ENCODE peak calls at places on chromosomes 6 and 20, in four cellular contexts. One of them, this sample, is unnamed. For H3K9me3, the result is how much of the 10 kb centered on the place peaks cover.

GRCh38 chr6:157774153-157775135 is 48.6 kb upstream of the SNX9 start:
- DNase-seq in HepG2: no peak
- DNase-seq in SK-N-SH: peak
- DNase-seq in K562: peak
- DNase-seq in this sample: no peak

GRCh38 chr6:113221850-113222249 is 635.3 kb upstream of the MARCKS start:
- DNase-seq in SK-N-SH: peak
- DNase-seq in K562: no peak
- DNase-seq in HepG2: no peak
- DNase-seq in this sample: no peak

GRCh38 chr20:31593221-31594001 is 11.7 kb upstream of the ID1 start:
- DNase-seq in HepG2: peak
- DNase-seq in SK-N-SH: no peak
- DNase-seq in K562: peak
- DNase-seq in this sample: peak

GRCh38 chr6:140671926-140672325 is 1297.5 kb upstream of the CITED2 start:
- DNase-seq in HepG2: no peak
- DNase-seq in K562: no peak
- DNase-seq in SK-N-SH: no peak
- DNase-seq in this sample: peak

GRCh38 chr6:135722679-135723078 is 128.8 kb upstream of the PDE7B start:
- DNase-seq in SK-N-SH: no peak
- DNase-seq in K562: no peak
- DNase-seq in HepG2: peak
- DNase-seq in this sample: peak

GRCh38 chr6:131443514-131443913 is 129.5 kb upstream of the ARG1 start:
- DNase-seq in K562: no peak
- DNase-seq in HepG2: no peak
- DNase-seq in SK-N-SH: no peak
- DNase-seq in this sample: no peak

GRCh38 chr6:30345852-30346251 is 896 bp downstream of the RPP21 start:
- DNase-seq in HepG2: no peak
- DNase-seq in K562: no peak
- DNase-seq in SK-N-SH: no peak
- DNase-seq in this sample: no peak

GRCh38 chr6:40852667-40853383 is 186.2 kb downstream of the UNC5CL start:
- DNase-seq in HepG2: peak
- DNase-seq in K562: peak
- DNase-seq in SK-N-SH: no peak
- DNase-seq in this sample: peak

GRCh38 chr6:155224031-155224451 is 39.8 kb upstream of the CLDN20 start:
- DNase-seq in HepG2: peak
- DNase-seq in SK-N-SH: no peak
- DNase-seq in K562: no peak
- DNase-seq in this sample: peak

GRCh38 chr6:25717856-25718740 is 36.4 kb upstream of the SLC17A4 start:
- DNase-seq in K562: peak
- DNase-seq in SK-N-SH: peak
- DNase-seq in HepG2: peak
- DNase-seq in this sample: peak

GRCh38 chr6:34696189-34696738 is 303 bp downstream of the ILRUN start:
- DNase-seq in SK-N-SH: no peak
- DNase-seq in K562: no peak
- DNase-seq in HepG2: no peak
- DNase-seq in this sample: no peak
- TF ChIP-seq ELF1 in SK-N-SH: no peak
- TF ChIP-seq ELF1 in K562: no peak
- TF ChIP-seq ELF1 in HepG2: peak
- TF ChIP-seq ELF1 in this sample: no peak

DNA sequence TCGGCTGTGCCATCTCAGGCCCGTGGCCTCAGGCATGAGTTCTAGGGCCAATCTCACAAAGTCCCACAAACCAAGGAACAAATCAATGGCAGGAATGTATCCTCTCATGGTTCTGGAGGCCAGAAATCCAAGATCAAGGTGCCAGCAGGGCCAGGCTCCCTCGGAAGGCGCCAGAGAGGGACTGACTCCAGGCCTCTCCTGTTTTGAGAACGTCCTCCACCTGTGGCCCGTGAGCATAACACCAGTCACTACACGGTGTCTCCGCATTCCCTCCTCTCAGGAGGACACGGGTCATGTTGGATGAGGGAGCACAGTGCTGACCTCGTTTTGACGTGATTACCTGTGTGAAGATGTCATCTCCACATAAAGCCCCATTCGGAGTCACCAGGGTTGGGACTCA is 45.0 kb upstream of the SMOC2 start:
- DNase-seq in K562: no peak
- DNase-seq in HepG2: no peak
- DNase-seq in SK-N-SH: no peak
- DNase-seq in this sample: no peak
- H3K9me3 ChIP-seq in K562: under half
- H3K9me3 ChIP-seq in HepG2: under half
- H3K9me3 ChIP-seq in SK-N-SH: under half
- H3K9me3 ChIP-seq in this sample: under half

DNA sequence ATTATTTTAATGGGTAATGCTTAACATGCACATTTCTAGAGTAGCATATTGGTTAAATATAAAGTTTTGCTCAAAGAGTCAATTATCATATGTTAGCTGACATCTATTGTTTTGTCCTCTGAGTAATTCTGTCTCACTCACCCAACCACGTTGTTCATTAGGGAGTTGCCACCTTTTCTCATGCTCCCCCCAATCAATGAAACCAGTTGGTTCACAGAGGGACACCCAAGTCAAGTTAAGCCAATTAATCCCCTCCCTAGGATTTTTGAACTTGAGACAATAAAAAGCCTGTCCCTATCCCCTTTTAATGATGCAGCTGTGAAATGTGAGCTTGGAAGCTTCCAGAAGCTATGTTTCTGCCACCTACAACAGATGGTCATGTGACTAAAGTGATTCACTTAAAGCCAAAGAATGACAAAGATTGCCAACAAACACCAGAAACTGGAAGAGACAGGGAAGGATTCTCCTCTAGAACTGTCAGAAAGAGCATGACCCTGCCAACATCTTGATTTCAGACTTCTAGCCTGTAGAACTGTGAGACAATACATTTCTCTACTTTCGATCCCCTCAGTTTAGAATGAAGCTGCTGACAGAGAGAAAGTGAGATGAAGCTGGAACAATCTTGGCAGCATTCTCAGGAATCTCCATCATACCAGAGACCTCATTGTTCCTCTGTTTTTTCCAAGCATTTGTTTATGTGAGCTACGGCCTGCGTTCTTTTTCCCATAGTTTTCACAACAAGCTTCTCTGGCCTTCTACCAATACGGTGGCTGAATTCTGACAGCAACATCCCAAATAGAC is 57.9 kb upstream of the TPD52L1 start:
- DNase-seq in K562: no peak
- DNase-seq in HepG2: no peak
- DNase-seq in SK-N-SH: no peak
- DNase-seq in this sample: no peak
- TF ChIP-seq ZBTB33 in K562: no peak
- TF ChIP-seq ZBTB33 in HepG2: no peak
- TF ChIP-seq ZBTB33 in SK-N-SH: no peak
- TF ChIP-seq ZBTB33 in this sample: no peak

GRCh38 chr6:139657121-139657520 is 282.7 kb upstream of the CITED2 start:
- DNase-seq in SK-N-SH: no peak
- DNase-seq in HepG2: no peak
- DNase-seq in K562: no peak
- DNase-seq in this sample: no peak

GRCh38 chr6:139654888-139655782 is 280.7 kb upstream of the CITED2 start:
- DNase-seq in K562: no peak
- DNase-seq in SK-N-SH: no peak
- DNase-seq in HepG2: peak
- DNase-seq in this sample: no peak

GRCh38 chr6:139654309-139654708 is 279.9 kb upstream of the CITED2 start:
- DNase-seq in K562: no peak
- DNase-seq in SK-N-SH: no peak
- DNase-seq in HepG2: peak
- DNase-seq in this sample: no peak

GRCh38 chr6:139653136-139653535 is 278.7 kb upstream of the CITED2 start:
- DNase-seq in SK-N-SH: no peak
- DNase-seq in HepG2: no peak
- DNase-seq in K562: no peak
- DNase-seq in this sample: no peak

GRCh38 chr6:139655783-139656705 is 281.6 kb upstream of the CITED2 start:
- DNase-seq in K562: no peak
- DNase-seq in SK-N-SH: no peak
- DNase-seq in HepG2: peak
- DNase-seq in this sample: peak
- TF ChIP-seq ELF1 in K562: no peak
- TF ChIP-seq ELF1 in SK-N-SH: no peak
- TF ChIP-seq ELF1 in HepG2: no peak
- TF ChIP-seq ELF1 in this sample: no peak

DNA sequence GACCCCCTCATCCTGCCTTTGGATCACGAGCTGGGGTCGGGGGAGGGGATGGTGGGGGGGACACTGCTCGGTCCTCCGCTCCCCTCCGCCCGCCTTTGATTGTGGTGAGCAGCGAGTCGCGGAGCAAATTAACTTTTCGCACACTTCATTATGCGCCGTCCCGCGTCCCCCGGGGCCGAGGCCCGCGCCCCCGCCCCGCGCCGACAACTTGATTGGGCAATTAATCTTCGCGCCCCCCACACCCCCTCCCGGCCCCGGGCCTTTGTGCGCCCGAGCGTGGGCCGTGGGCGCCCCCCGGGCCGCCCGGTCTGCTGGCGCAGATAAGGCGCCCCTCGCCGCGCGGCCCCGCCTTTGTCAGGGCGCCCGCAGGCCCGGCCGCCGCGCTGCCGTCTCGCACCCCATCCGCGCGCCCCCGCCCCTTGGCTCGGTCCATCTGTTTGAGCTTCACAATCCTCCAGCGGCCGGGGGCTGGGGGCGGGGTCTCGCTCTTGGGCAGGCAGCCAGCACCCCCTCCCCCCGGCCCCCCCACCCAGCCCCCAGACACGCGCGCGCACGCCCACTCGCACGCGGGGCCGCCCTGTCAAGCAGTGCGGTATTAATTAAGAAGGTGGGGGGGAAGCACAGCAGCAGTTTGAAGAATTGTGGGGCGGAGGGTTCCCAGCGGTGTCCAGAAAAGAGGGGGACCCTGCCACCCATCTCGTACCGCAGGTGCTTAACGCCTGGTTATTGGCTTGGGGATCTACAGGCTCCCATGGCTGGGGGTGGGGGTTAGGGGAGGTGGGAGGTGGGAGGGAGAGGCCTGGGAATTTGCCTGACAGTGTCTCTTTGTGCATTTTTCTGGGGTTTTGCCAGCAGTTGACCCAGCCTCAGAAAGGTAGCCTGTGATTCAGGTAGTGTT is 34.5 kb upstream of the SCRT2 start:
- DNase-seq in K562: no peak
- DNase-seq in SK-N-SH: peak
- DNase-seq in HepG2: no peak
- DNase-seq in this sample: no peak
- H3K9me3 ChIP-seq in K562: under half
- H3K9me3 ChIP-seq in SK-N-SH: under half
- H3K9me3 ChIP-seq in HepG2: under half
- H3K9me3 ChIP-seq in this sample: under half

This sample was measured in HCT116.